ENCODE peak calls at places on chromosomes 13 and 19, in nine cellular contexts. One of them, this sample, is unnamed.

GRCh38 chr19:29702161-29702957 is 12.7 kb downstream of the C19orf12 start:
- DNase-seq in uterus: no peak
- DNase-seq in colonic mucosa: no peak
- DNase-seq in neural progenitor cell: no peak
- DNase-seq in OCI-LY7: no peak
- DNase-seq in cardiac muscle cell: no peak
- DNase-seq in brain microvascular endothelial cell: no peak
- DNase-seq in K562: no peak
- DNase-seq in ovary: no peak
- DNase-seq in this sample: no peak

GRCh38 chr19:58212336-58213074 is 16.2 kb upstream of the ZNF544 start:
- DNase-seq in cardiac muscle cell: no peak
- DNase-seq in K562: no peak
- DNase-seq in colonic mucosa: no peak
- DNase-seq in brain microvascular endothelial cell: no peak
- DNase-seq in ovary: no peak
- DNase-seq in neural progenitor cell: no peak
- DNase-seq in OCI-LY7: no peak
- DNase-seq in uterus: no peak
- DNase-seq in this sample: no peak

GRCh38 chr19:51183629-51184028 is 41.3 kb upstream of the CD33 start:
- DNase-seq in neural progenitor cell: no peak
- DNase-seq in ovary: no peak
- DNase-seq in uterus: no peak
- DNase-seq in brain microvascular endothelial cell: no peak
- DNase-seq in cardiac muscle cell: no peak
- DNase-seq in colonic mucosa: no peak
- DNase-seq in K562: no peak
- DNase-seq in OCI-LY7: no peak
- DNase-seq in this sample: no peak

GRCh38 chr19:1864480-1865171 is 1.2 kb upstream of the KLF16 start:
- DNase-seq in cardiac muscle cell: peak; percentile 67
- DNase-seq in uterus: no peak
- DNase-seq in K562: peak; percentile 79
- DNase-seq in colonic mucosa: peak; percentile 75
- DNase-seq in ovary: peak; percentile 85
- DNase-seq in OCI-LY7: peak; percentile 82
- DNase-seq in brain microvascular endothelial cell: no peak
- DNase-seq in neural progenitor cell: peak; percentile 91
- DNase-seq in this sample: peak; percentile 88

GRCh38 chr19:13011653-13012389 is 16.5 kb downstream of the NFIX start:
- DNase-seq in neural progenitor cell: no peak
- DNase-seq in cardiac muscle cell: no peak
- DNase-seq in brain microvascular endothelial cell: no peak
- DNase-seq in OCI-LY7: no peak
- DNase-seq in ovary: no peak
- DNase-seq in uterus: no peak
- DNase-seq in colonic mucosa: no peak
- DNase-seq in K562: no peak
- DNase-seq in this sample: no peak

GRCh38 chr13:52862358-52863206 is 14.1 kb upstream of the PCDH8 start:
- DNase-seq in colonic mucosa: peak; percentile 40
- DNase-seq in ovary: no peak
- DNase-seq in uterus: no peak
- DNase-seq in neural progenitor cell: peak; percentile 64
- DNase-seq in cardiac muscle cell: peak; percentile 8
- DNase-seq in OCI-LY7: peak; percentile 19
- DNase-seq in brain microvascular endothelial cell: no peak
- DNase-seq in K562: peak; percentile 57
- DNase-seq in this sample: no peak

GRCh38 chr13:88063741-88064140 is 392.6 kb downstream of the SLITRK5 start:
- DNase-seq in brain microvascular endothelial cell: no peak
- DNase-seq in colonic mucosa: no peak
- DNase-seq in ovary: no peak
- DNase-seq in uterus: no peak
- DNase-seq in cardiac muscle cell: no peak
- DNase-seq in neural progenitor cell: no peak
- DNase-seq in K562: no peak
- DNase-seq in OCI-LY7: no peak
- DNase-seq in this sample: no peak

GRCh38 chr19:15369594-15369891 is 10.0 kb downstream of the AKAP8 start:
- DNase-seq in OCI-LY7: no peak
- DNase-seq in brain microvascular endothelial cell: no peak
- DNase-seq in K562: no peak
- DNase-seq in neural progenitor cell: no peak
- DNase-seq in uterus: no peak
- DNase-seq in colonic mucosa: no peak
- DNase-seq in ovary: no peak
- DNase-seq in cardiac muscle cell: no peak
- DNase-seq in this sample: no peak

GRCh38 chr13:50678464-50679162 is 164.9 kb downstream of the DLEU7 start:
- DNase-seq in K562: no peak
- DNase-seq in colonic mucosa: no peak
- DNase-seq in OCI-LY7: no peak
- DNase-seq in brain microvascular endothelial cell: peak; percentile 95
- DNase-seq in cardiac muscle cell: peak; percentile 70
- DNase-seq in uterus: no peak
- DNase-seq in neural progenitor cell: no peak
- DNase-seq in ovary: no peak
- DNase-seq in this sample: no peak

GRCh38 chr13:27425151-27425917 is 915 bp downstream of the GTF3A start:
- DNase-seq in neural progenitor cell: no peak
- DNase-seq in K562: peak; percentile 14
- DNase-seq in brain microvascular endothelial cell: no peak
- DNase-seq in cardiac muscle cell: peak; percentile 9
- DNase-seq in colonic mucosa: peak; percentile 40
- DNase-seq in uterus: no peak
- DNase-seq in OCI-LY7: peak; percentile 22
- DNase-seq in ovary: no peak
- DNase-seq in this sample: no peak

GRCh38 chr13:27428160-27428559 is 3.7 kb downstream of the GTF3A start:
- DNase-seq in uterus: no peak
- DNase-seq in brain microvascular endothelial cell: no peak
- DNase-seq in cardiac muscle cell: no peak
- DNase-seq in ovary: no peak
- DNase-seq in colonic mucosa: no peak
- DNase-seq in OCI-LY7: no peak
- DNase-seq in neural progenitor cell: no peak
- DNase-seq in K562: peak; percentile 42
- DNase-seq in this sample: no peak

GRCh38 chr13:27427663-27428062 is 3.2 kb downstream of the GTF3A start:
- DNase-seq in ovary: no peak
- DNase-seq in cardiac muscle cell: no peak
- DNase-seq in OCI-LY7: no peak
- DNase-seq in neural progenitor cell: no peak
- DNase-seq in colonic mucosa: no peak
- DNase-seq in brain microvascular endothelial cell: no peak
- DNase-seq in K562: no peak
- DNase-seq in uterus: no peak
- DNase-seq in this sample: no peak

GRCh38 chr13:27424246-27425150 is at the start of gene GTF3A:
- DNase-seq in neural progenitor cell: peak; percentile 92
- DNase-seq in cardiac muscle cell: peak; percentile 90
- DNase-seq in ovary: peak; percentile 91
- DNase-seq in OCI-LY7: peak; percentile 91
- DNase-seq in colonic mucosa: peak; percentile 81
- DNase-seq in brain microvascular endothelial cell: peak; percentile 64
- DNase-seq in uterus: peak; percentile 73
- DNase-seq in K562: peak; percentile 92
- DNase-seq in this sample: peak; percentile 93

GRCh38 chr13:27425918-27426630 is 1.7 kb downstream of the GTF3A start:
- DNase-seq in cardiac muscle cell: peak; percentile 81
- DNase-seq in K562: peak; percentile 40
- DNase-seq in colonic mucosa: peak; percentile 90
- DNase-seq in uterus: peak; percentile 54
- DNase-seq in brain microvascular endothelial cell: peak; percentile 63
- DNase-seq in neural progenitor cell: peak; percentile 67
- DNase-seq in ovary: peak; percentile 41
- DNase-seq in OCI-LY7: peak; percentile 86
- DNase-seq in this sample: no peak
- H3K4me3 ChIP-seq in cardiac muscle cell: no peak overlapping the region
- H3K4me3 ChIP-seq in K562: peak overlapping the region; percentile 65
- H3K4me3 ChIP-seq in colonic mucosa: peak overlapping the region; percentile 65
- H3K4me3 ChIP-seq in uterus: peak overlapping the region; percentile 70
- H3K4me3 ChIP-seq in brain microvascular endothelial cell: peak overlapping the region; percentile 75
- H3K4me3 ChIP-seq in neural progenitor cell: peak overlapping the region; percentile 66
- H3K4me3 ChIP-seq in ovary: peak overlapping the region; percentile 76
- H3K4me3 ChIP-seq in OCI-LY7: peak overlapping the region; percentile 94
- H3K4me3 ChIP-seq in this sample: no peak overlapping the region

GRCh38 chr13:29887030-29887557 is 36.7 kb upstream of the UBL3 start:
- DNase-seq in uterus: no peak
- DNase-seq in colonic mucosa: no peak
- DNase-seq in K562: no peak
- DNase-seq in ovary: no peak
- DNase-seq in cardiac muscle cell: no peak
- DNase-seq in brain microvascular endothelial cell: no peak
- DNase-seq in OCI-LY7: no peak
- DNase-seq in neural progenitor cell: peak; percentile 24
- DNase-seq in this sample: no peak

GRCh38 chr13:29886446-29886845 is 36.0 kb upstream of the UBL3 start:
- DNase-seq in K562: no peak
- DNase-seq in ovary: no peak
- DNase-seq in OCI-LY7: no peak
- DNase-seq in colonic mucosa: no peak
- DNase-seq in brain microvascular endothelial cell: no peak
- DNase-seq in neural progenitor cell: no peak
- DNase-seq in cardiac muscle cell: no peak
- DNase-seq in uterus: no peak
- DNase-seq in this sample: no peak

GRCh38 chr13:29884671-29885424 is 34.4 kb upstream of the UBL3 start:
- DNase-seq in colonic mucosa: no peak
- DNase-seq in OCI-LY7: no peak
- DNase-seq in ovary: no peak
- DNase-seq in neural progenitor cell: peak; percentile 78
- DNase-seq in cardiac muscle cell: peak; percentile 47
- DNase-seq in uterus: no peak
- DNase-seq in brain microvascular endothelial cell: no peak
- DNase-seq in K562: no peak
- DNase-seq in this sample: no peak

GRCh38 chr13:29887651-29888050 is 37.2 kb upstream of the UBL3 start:
- DNase-seq in OCI-LY7: no peak
- DNase-seq in neural progenitor cell: no peak
- DNase-seq in cardiac muscle cell: no peak
- DNase-seq in brain microvascular endothelial cell: no peak
- DNase-seq in colonic mucosa: no peak
- DNase-seq in K562: no peak
- DNase-seq in ovary: no peak
- DNase-seq in uterus: no peak
- DNase-seq in this sample: no peak

GRCh38 chr13:29885967-29886366 is 35.5 kb upstream of the UBL3 start:
- DNase-seq in uterus: no peak
- DNase-seq in colonic mucosa: no peak
- DNase-seq in brain microvascular endothelial cell: no peak
- DNase-seq in OCI-LY7: no peak
- DNase-seq in ovary: no peak
- DNase-seq in cardiac muscle cell: no peak
- DNase-seq in neural progenitor cell: no peak
- DNase-seq in K562: no peak
- DNase-seq in this sample: no peak
- H3K27ac ChIP-seq in uterus: no peak overlapping the region
- H3K27ac ChIP-seq in colonic mucosa: no peak overlapping the region
- H3K27ac ChIP-seq in brain microvascular endothelial cell: no peak overlapping the region
- H3K27ac ChIP-seq in OCI-LY7: no peak overlapping the region
- H3K27ac ChIP-seq in ovary: no peak overlapping the region
- H3K27ac ChIP-seq in cardiac muscle cell: no peak overlapping the region
- H3K27ac ChIP-seq in neural progenitor cell: no peak overlapping the region
- H3K27ac ChIP-seq in K562: no peak overlapping the region
- H3K27ac ChIP-seq in this sample: no peak overlapping the region

GRCh38 chr13:40252241-40252640 is 414.2 kb downstream of the FOXO1 start:
- DNase-seq in cardiac muscle cell: no peak
- DNase-seq in K562: no peak
- DNase-seq in uterus: no peak
- DNase-seq in brain microvascular endothelial cell: no peak
- DNase-seq in OCI-LY7: no peak
- DNase-seq in ovary: no peak
- DNase-seq in neural progenitor cell: no peak
- DNase-seq in colonic mucosa: no peak
- DNase-seq in this sample: no peak

GRCh38 chr13:40254394-40254793 is 412.0 kb downstream of the FOXO1 start:
- DNase-seq in K562: no peak
- DNase-seq in colonic mucosa: no peak
- DNase-seq in cardiac muscle cell: no peak
- DNase-seq in uterus: no peak
- DNase-seq in neural progenitor cell: no peak
- DNase-seq in OCI-LY7: no peak
- DNase-seq in brain microvascular endothelial cell: no peak
- DNase-seq in ovary: no peak
- DNase-seq in this sample: no peak

GRCh38 chr13:40255551-40255950 is 410.9 kb downstream of the FOXO1 start:
- DNase-seq in K562: no peak
- DNase-seq in brain microvascular endothelial cell: no peak
- DNase-seq in ovary: no peak
- DNase-seq in uterus: no peak
- DNase-seq in OCI-LY7: no peak
- DNase-seq in cardiac muscle cell: no peak
- DNase-seq in neural progenitor cell: no peak
- DNase-seq in colonic mucosa: no peak
- DNase-seq in this sample: no peak

GRCh38 chr13:40247845-40248244 is 418.6 kb downstream of the FOXO1 start:
- DNase-seq in brain microvascular endothelial cell: peak; percentile 38
- DNase-seq in OCI-LY7: no peak
- DNase-seq in K562: no peak
- DNase-seq in cardiac muscle cell: peak; percentile 72
- DNase-seq in colonic mucosa: no peak
- DNase-seq in uterus: no peak
- DNase-seq in neural progenitor cell: no peak
- DNase-seq in ovary: no peak
- DNase-seq in this sample: no peak

DNA sequence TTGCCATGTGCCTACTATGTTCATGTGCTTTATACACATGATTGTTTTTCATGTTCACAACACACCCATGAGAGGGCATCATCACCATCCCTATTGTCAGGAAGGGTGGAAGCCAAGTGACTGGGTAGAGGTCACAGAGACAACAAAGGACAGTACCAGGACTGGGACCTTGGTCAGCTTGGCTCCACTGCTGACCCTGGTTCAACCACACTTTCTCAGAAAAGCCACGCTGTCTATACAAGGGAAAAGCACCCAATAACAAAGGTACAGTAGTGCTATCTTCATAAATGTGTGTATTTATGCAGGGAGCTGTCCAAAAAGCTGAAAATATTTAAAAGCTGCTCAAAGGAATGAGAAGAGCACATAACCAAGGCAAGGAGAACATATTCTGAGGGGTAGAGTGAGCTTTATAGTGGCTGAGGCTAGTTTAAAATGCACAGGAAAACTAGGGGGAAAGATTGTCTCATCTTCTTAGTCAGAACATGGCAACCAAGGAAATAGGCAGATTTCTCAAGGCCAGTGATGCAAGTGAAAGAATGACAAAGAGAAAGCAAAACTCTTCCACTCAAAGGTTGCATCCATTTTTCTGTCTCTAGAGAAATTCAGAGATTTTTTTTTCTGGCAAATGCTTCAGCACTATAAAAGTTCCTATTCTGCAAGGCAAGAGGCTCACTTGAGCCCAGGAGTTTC is 415.0 kb downstream of the FOXO1 start:
- DNase-seq in OCI-LY7: peak; percentile 35
- DNase-seq in uterus: no peak
- DNase-seq in K562: no peak
- DNase-seq in brain microvascular endothelial cell: no peak
- DNase-seq in cardiac muscle cell: peak; percentile 69
- DNase-seq in ovary: no peak
- DNase-seq in colonic mucosa: no peak
- DNase-seq in neural progenitor cell: no peak
- DNase-seq in this sample: no peak
- TF ChIP-seq CTCF in OCI-LY7: peak; percentile 52
- TF ChIP-seq CTCF in uterus: no peak
- TF ChIP-seq CTCF in K562: no peak
- TF ChIP-seq CTCF in brain microvascular endothelial cell: no peak
- TF ChIP-seq CTCF in cardiac muscle cell: no peak
- TF ChIP-seq CTCF in ovary: no peak
- TF ChIP-seq CTCF in colonic mucosa: no peak
- TF ChIP-seq CTCF in neural progenitor cell: no peak
- TF ChIP-seq CTCF in this sample: no peak

GRCh38 chr13:112983428-112984196 is 14.6 kb downstream of the MCF2L start:
- DNase-seq in K562: no peak
- DNase-seq in uterus: no peak
- DNase-seq in neural progenitor cell: no peak
- DNase-seq in cardiac muscle cell: no peak
- DNase-seq in ovary: no peak
- DNase-seq in OCI-LY7: no peak
- DNase-seq in colonic mucosa: peak; percentile 68
- DNase-seq in brain microvascular endothelial cell: no peak
- DNase-seq in this sample: no peak
- H3K4me3 ChIP-seq in K562: no peak overlapping the region
- H3K4me3 ChIP-seq in uterus: no peak overlapping the region
- H3K4me3 ChIP-seq in neural progenitor cell: no peak overlapping the region
- H3K4me3 ChIP-seq in cardiac muscle cell: no peak overlapping the region
- H3K4me3 ChIP-seq in ovary: no peak overlapping the region
- H3K4me3 ChIP-seq in OCI-LY7: no peak overlapping the region
- H3K4me3 ChIP-seq in colonic mucosa: no peak overlapping the region
- H3K4me3 ChIP-seq in brain microvascular endothelial cell: no peak overlapping the region
- H3K4me3 ChIP-seq in this sample: no peak overlapping the region

This sample was measured in WERI-Rb-1.